ENCODE peak calls at places on chromosome 17, in six cellular contexts. G is fibroblast of mammary gland, V is GM12878, F is pancreas, M is coronary artery, A is uterus. C is an unnamed sample.

GRCh38 chr17:75346906-75347305 is 57.7 kb upstream of the SLC25A19 start:
- DNase-seq in F (no peak), G (peak), A (no peak), M (no peak), V (no peak), C (no peak)

GRCh38 chr17:81454473-81454872 is 58.1 kb downstream of the ACTG1 start:
- DNase-seq in A (no peak), G (no peak), F (no peak), M (no peak), V (no peak), C (no peak)

GRCh38 chr17:14940112-14940945 is 324.8 kb downstream of the PMP22 start:
- DNase-seq in G (peak), V (no peak), M (no peak), A (no peak), F (no peak), C (no peak)

GRCh38 chr17:20187049-20187448 is 177.9 kb downstream of the SPECC1 start:
- DNase-seq in M (no peak), G (peak), V (no peak), A (no peak), F (no peak), C (no peak)

GRCh38 chr17:65183736-65184135 is 46.6 kb downstream of the RGS9 start:
- DNase-seq in G (no peak), A (no peak), M (no peak), F (no peak), V (no peak), C (no peak)

GRCh38 chr17:75111777-75112176 is 2.0 kb downstream of the ARMC7 start:
- DNase-seq in G (no peak), A (no peak), V (no peak), F (no peak), M (no peak), C (no peak)

GRCh38 chr17:81218459-81218858 is 4.3 kb downstream of the CEP131 start:
- DNase-seq in M (no peak), A (no peak), F (peak), V (no peak), G (no peak), C (no peak)

GRCh38 chr17:55451203-55451641 is 29.6 kb upstream of the MMD start:
- DNase-seq in A (no peak), G (peak), V (no peak), F (no peak), M (no peak), C (no peak)

GRCh38 chr17:37568350-37569053 is 40.7 kb downstream of the SYNRG start:
- DNase-seq in G (no peak), V (no peak), F (no peak), A (no peak), M (no peak), C (no peak)

GRCh38 chr17:55495239-55495638 is 16.0 kb downstream of the SMIM36 start:
- DNase-seq in G (no peak), M (no peak), V (no peak), A (no peak), F (no peak), C (no peak)

GRCh38 chr17:263271-263670 is 81.8 kb upstream of the DOC2B start:
- DNase-seq in V (no peak), F (peak), G (no peak), A (peak), M (no peak), C (peak)

GRCh38 chr17:50949128-50950001 is 83.2 kb upstream of the TOB1 start:
- DNase-seq in M (no peak), V (no peak), F (peak), A (no peak), G (no peak), C (no peak)

GRCh38 chr17:81959362-81960129 is 1.4 kb downstream of the NOTUM start:
- DNase-seq in G (no peak), M (no peak), F (peak), A (peak), V (no peak), C (peak)

GRCh38 chr17:14513835-14514234 is 213.0 kb downstream of the HS3ST3B1 start:
- DNase-seq in G (no peak), V (no peak), F (no peak), A (no peak), M (no peak), C (no peak)

GRCh38 chr17:35560703-35561102 is at the start of gene SLFN14:
- DNase-seq in A (no peak), V (no peak), F (no peak), G (no peak), M (no peak), C (no peak)
- TF ChIP-seq CTCF in A (no peak), V (no peak), F (no peak), G (no peak), M (no peak), C (no peak)

GRCh38 chr17:17870292-17870691 is 33.5 kb upstream of the SREBF1 start:
- DNase-seq in V (no peak), M (peak), F (no peak), A (no peak), G (no peak), C (no peak)
- TF ChIP-seq CTCF in V (peak), M (no peak), F (no peak), A (no peak), G (no peak), C (no peak)

DNA sequence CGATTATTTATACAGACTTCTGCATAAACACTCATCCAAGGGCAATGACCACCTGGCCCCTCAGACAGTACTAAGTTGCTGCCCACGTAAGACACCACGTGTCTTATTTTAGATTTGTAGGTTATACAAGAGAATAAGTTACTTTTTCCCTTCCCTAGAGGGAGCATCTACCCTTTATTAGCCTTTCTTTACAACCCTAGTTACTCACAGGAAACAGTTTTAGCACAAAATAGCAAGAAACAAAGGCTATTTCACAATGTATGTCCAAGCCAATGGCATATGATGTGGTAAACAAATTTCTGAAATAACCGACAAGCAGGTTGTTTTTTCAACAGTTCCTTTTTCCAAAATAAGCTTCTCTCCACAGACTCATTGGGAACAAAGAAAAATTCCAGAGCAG is 50.1 kb upstream of the ERN1 start:
- DNase-seq in F (no peak), A (no peak), M (no peak), V (no peak), G (peak), C (no peak)
- TF ChIP-seq CTCF in F (no peak), A (peak), M (no peak), V (no peak), G (peak), C (no peak)

GRCh38 chr17:32265896-32266388 is 310 bp downstream of the RHBDL3 start:
- DNase-seq in V (no peak), A (no peak), M (no peak), F (no peak), G (no peak), C (no peak)

GRCh38 chr17:32261937-32262510 is 3.6 kb upstream of the RHBDL3 start:
- DNase-seq in F (no peak), M (no peak), A (no peak), V (no peak), G (no peak), C (no peak)

GRCh38 chr17:32264823-32265191 is 825 bp upstream of the RHBDL3 start:
- DNase-seq in A (no peak), F (no peak), V (no peak), M (no peak), G (no peak), C (no peak)

GRCh38 chr17:32265192-32265895 is at the start of gene RHBDL3:
- DNase-seq in V (no peak), A (peak), G (no peak), F (no peak), M (no peak), C (no peak)

GRCh38 chr17:32264140-32264799 is 1.4 kb upstream of the RHBDL3 start:
- DNase-seq in M (no peak), G (no peak), F (no peak), V (no peak), A (no peak), C (no peak)
- TF ChIP-seq CTCF in M (no peak), G (peak), F (no peak), V (no peak), A (no peak), C (no peak)

GRCh38 chr17:29620779-29621500 is 1.8 kb downstream of the CORO6 start:
- DNase-seq in A (no peak), M (no peak), F (peak), G (no peak), V (no peak), C (no peak)

GRCh38 chr17:29617481-29618271 is 5.0 kb downstream of the CORO6 start:
- DNase-seq in M (peak), A (peak), V (peak), F (peak), G (peak), C (peak)

GRCh38 chr17:29618272-29619065 is 4.2 kb downstream of the CORO6 start:
- DNase-seq in A (no peak), V (no peak), M (no peak), G (no peak), F (peak), C (no peak)

GRCh38 chr17:29620271-29620670 is 2.4 kb downstream of the CORO6 start:
- DNase-seq in F (peak), G (peak), A (no peak), M (no peak), V (no peak), C (no peak)

DNA sequence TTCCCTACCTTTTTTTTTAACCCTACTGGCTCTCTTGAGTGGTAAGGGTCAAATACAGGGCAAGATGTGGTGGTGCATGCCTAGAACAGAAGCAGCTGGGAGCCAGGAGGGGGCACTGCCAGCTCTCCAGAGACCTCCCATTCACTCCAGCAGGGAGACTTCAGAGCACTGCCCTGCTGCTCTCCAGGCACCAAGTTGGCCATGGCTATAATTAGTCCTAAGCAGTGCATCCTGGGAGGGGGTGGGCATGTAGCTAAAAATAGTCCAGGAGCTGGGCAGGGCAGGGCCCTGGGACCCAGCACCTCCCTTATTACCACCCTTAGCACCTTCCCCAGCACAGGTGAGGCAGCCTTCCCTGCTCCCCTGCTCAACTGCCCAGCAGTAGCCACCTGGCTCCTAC is 3.5 kb downstream of the CORO6 start:
- DNase-seq in G (peak), F (peak), A (no peak), M (no peak), V (no peak), C (no peak)
- TF ChIP-seq CTCF in G (peak), F (no peak), A (no peak), M (no peak), V (peak), C (no peak)

GRCh38 chr17:78498848-78499247 is 78.3 kb downstream of the DNAH17 start:
- DNase-seq in M (no peak), V (no peak), G (no peak), F (no peak), A (no peak), C (no peak)

GRCh38 chr17:78499715-78500540 is 77.3 kb downstream of the DNAH17 start:
- DNase-seq in G (no peak), F (no peak), M (no peak), V (no peak), A (no peak), C (no peak)

GRCh38 chr17:78502611-78503148 is 74.5 kb downstream of the DNAH17 start:
- DNase-seq in F (peak), A (no peak), V (no peak), M (no peak), G (no peak), C (no peak)

GRCh38 chr17:78500806-78501205 is 76.4 kb downstream of the DNAH17 start:
- DNase-seq in F (no peak), A (no peak), V (no peak), G (no peak), M (no peak), C (no peak)

DNA sequence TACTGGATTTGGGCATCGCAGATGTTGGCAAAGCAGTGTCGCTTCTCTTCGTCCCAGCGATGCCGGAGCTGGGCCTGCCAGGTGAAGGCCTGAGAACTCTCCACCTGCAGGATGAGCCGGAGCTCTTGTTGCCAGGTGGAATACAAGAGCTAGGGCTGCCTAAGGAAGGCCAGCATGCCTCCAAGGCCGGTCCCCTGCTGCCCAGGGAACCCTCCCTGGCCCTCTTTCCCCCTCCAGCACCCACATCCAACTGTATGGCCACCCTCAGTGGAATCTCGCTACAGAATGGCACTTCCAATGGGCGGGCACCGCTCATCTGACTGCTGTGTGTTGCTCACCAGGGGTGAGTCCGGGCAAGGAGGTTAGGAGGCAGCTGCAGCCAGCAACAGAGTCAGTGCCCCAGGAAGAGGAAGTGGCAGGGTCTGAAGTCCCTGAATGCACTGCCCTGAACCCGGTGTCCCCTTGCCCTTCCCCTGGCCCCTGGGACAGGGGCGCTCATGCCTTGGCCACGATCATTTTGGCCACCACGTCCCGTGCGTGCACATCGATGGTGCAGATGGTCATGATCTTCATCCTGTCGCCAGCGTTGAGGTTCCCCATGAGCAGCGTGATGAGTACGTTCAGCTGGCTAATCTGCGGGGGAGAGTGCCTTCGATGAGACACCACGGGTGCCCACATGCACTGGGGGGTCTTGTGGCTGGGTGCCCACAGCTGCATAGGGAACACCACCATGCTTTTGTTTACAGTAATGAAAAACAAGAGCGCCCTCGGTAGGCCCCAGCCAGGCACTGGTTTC is 75.8 kb downstream of the DNAH17 start:
- DNase-seq in G (no peak), M (no peak), A (no peak), F (no peak), V (no peak), C (no peak)
- TF ChIP-seq CTCF in G (no peak), M (no peak), A (no peak), F (no peak), V (no peak), C (no peak)

GRCh38 chr17:79875511-79875910 is 36.3 kb upstream of the CBX4 start:
- DNase-seq in G (no peak), M (no peak), A (no peak), V (no peak), F (no peak), C (no peak)
- TF ChIP-seq CTCF in G (no peak), M (no peak), A (no peak), V (no peak), F (no peak), C (no peak)

DNA sequence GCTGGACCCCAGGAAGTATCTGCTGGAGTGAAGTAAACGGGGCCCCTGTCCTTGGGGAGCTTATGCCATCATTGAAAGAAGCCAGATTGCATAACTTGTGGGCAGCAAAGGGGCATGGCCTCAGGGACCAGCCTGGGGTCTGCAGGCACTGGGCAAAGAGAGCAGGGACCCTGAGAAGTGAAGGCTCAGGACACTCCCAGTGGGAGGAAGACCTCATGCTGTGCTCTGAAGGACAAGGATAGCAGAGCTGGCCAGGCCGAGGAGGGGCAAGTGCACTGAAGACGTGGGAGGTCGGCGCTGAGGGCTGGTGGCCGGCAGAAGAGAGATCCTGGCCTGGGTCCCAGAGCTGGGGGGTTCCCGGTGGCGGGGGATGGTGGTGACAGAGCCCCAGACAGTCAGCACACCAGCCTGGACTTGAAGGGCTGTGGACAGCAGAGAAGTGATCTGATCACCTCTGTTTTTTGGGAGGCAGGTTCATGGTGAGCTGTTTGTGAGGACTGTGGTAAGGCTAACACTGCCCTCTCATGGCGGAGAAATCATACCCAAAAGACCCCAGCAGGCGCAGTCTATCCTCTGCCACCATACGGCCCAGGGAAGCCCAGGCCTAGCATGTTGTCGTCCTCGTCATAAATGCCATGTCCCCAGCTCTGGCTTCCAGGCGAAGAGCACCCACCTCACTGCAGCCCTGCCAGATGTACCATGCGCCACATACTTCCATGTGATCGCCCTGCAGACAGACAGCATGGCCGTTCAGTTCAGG is 7.1 kb upstream of the CNP start:
- DNase-seq in V (no peak), G (peak), F (no peak), A (no peak), M (no peak), C (no peak)
- TF ChIP-seq CTCF in V (peak), G (peak), F (peak), A (no peak), M (no peak), C (no peak)

GRCh38 chr17:35088647-35088910 is 25.1 kb upstream of the RFFL start:
- DNase-seq in M (no peak), F (peak), A (no peak), G (no peak), V (no peak), C (peak)

GRCh38 chr17:35086931-35087573 is 23.5 kb upstream of the RFFL start:
- DNase-seq in V (no peak), G (no peak), M (no peak), F (no peak), A (no peak), C (peak)

GRCh38 chr17:35088911-35089845 is 25.7 kb upstream of the RFFL start:
- DNase-seq in G (peak), A (peak), F (peak), M (peak), V (no peak), C (peak)

GRCh38 chr17:35086164-35086563 is 22.7 kb upstream of the RFFL start:
- DNase-seq in G (no peak), A (no peak), V (no peak), M (no peak), F (no peak), C (no peak)

DNA sequence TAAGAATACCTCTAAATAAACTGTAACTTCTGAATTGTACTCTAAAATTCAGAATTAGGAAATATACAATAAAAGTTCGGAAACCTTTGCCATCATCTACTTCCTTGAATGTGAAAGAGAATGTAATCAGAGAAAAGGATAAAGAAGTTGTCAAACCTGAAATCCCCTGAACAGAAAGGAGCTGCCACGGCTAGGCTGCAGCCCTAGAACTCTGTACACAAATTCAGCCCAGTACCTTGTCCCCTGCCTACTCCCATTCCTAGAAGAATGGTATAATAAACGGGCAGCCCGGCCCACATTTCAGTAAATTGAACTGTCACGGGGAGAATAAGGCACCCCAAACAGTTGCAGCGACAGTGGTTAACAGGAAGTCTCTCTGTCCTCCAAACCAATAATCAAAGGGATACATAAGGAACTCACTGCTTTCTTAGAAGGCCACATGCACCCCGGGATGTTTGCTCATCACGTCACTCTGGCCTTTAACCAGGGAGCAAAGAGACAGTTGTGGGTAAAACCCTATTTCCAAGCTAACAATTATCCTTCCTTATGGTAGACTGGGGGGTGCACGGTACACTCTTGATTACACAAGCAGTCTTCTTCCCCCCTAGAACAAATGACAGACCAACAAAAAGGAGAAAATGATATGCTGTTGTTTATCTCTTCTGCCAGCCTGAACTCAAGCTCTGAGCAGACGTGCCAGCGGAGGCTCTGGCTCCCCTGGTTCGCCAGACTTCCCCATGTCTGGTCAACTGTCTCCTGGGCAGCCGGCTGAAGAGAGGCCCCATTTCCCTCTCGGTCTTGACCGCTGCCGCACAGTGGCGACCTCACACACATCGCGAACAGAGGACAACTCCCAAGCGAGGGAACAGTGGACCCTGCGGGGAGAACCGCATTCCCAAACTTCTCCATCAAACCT is 24.5 kb upstream of the RFFL start:
- DNase-seq in V (no peak), M (peak), F (peak), G (peak), A (peak), C (peak)
- TF ChIP-seq CTCF in V (no peak), M (no peak), F (no peak), G (no peak), A (no peak), C (no peak)

GRCh38 chr17:62906881-62907280 is 59.2 kb upstream of the TANC2 start:
- DNase-seq in F (no peak), G (no peak), M (no peak), A (no peak), V (no peak), C (no peak)
- TF ChIP-seq CTCF in F (no peak), G (no peak), M (no peak), A (no peak), V (no peak), C (no peak)